ENCODE peak calls at places on chromosome X, in ten cellular contexts. K, O, S, W, V, T, C, R, A and F are unnamed samples.

GRCh38 chrX:142076633-142077032 is 128.5 kb downstream of the MAGEC2 start:
- DNase-seq in K (no peak), O (no peak), S (no peak), W (no peak), V (no peak), T (no peak), C (no peak), R (no peak), A (no peak), F (no peak)

GRCh38 chrX:39895228-39896110 is 202.3 kb downstream of the BCOR start:
- DNase-seq in K (no peak), O (no peak), S (no peak), W (no peak), V (no peak), T (no peak), C (no peak), R (no peak), A (no peak), F (no peak)

GRCh38 chrX:72545990-72546389 is 26.7 kb downstream of the HDAC8 start:
- DNase-seq in K (no peak), O (no peak), S (no peak), W (peak; percentile 18), V (no peak), T (no peak), C (no peak), R (no peak), A (peak; percentile 2), F (no peak)

GRCh38 chrX:5936438-5936837 is 292.2 kb downstream of the NLGN4X start:
- DNase-seq in K (no peak), O (peak; percentile 25), S (no peak), W (peak; percentile 55), V (no peak), T (no peak), C (no peak), R (peak; percentile 61), A (no peak), F (no peak)

GRCh38 chrX:109843963-109844751 is 111.1 kb upstream of the ACSL4 start:
- DNase-seq in K (no peak), O (no peak), S (no peak), W (peak; percentile 72), V (no peak), T (no peak), C (no peak), R (no peak), A (no peak), F (no peak)

GRCh38 chrX:149504226-149504914 is 736 bp downstream of the IDS start:
- DNase-seq in K (peak; percentile 67), O (peak; percentile 22), S (no peak), W (no peak), V (no peak), T (peak; percentile 63), C (no peak), R (peak; percentile 95), A (no peak), F (peak; percentile 80)

GRCh38 chrX:31708116-31708515 is 636.3 kb upstream of the FTHL17 start:
- DNase-seq in K (no peak), O (no peak), S (no peak), W (peak; percentile 13), V (no peak), T (no peak), C (no peak), R (no peak), A (no peak), F (no peak)

GRCh38 chrX:25427873-25428555 is 412.2 kb upstream of the ARX start:
- DNase-seq in K (no peak), O (no peak), S (no peak), W (no peak), V (peak; percentile 37), T (peak; percentile 27), C (no peak), R (peak; percentile 43), A (no peak), F (no peak)

GRCh38 chrX:70166601-70167590 is 10.4 kb upstream of the DGAT2L6 start:
- DNase-seq in K (no peak), O (no peak), S (peak; percentile 41), W (peak; percentile 78), V (no peak), T (no peak), C (no peak), R (no peak), A (peak; percentile 9), F (peak; percentile 63)

GRCh38 chrX:107674480-107675364 is 46.4 kb downstream of the PRPS1 start:
- DNase-seq in K (no peak), O (peak; percentile 88), S (no peak), W (peak; percentile 25), V (peak; percentile 80), T (peak; percentile 64), C (no peak), R (peak; percentile 70), A (no peak), F (no peak)

GRCh38 chrX:16465081-16465876 is 184.7 kb upstream of the S100G start:
- DNase-seq in K (no peak), O (no peak), S (no peak), W (peak; percentile 62), V (no peak), T (no peak), C (no peak), R (no peak), A (no peak), F (no peak)

DNA sequence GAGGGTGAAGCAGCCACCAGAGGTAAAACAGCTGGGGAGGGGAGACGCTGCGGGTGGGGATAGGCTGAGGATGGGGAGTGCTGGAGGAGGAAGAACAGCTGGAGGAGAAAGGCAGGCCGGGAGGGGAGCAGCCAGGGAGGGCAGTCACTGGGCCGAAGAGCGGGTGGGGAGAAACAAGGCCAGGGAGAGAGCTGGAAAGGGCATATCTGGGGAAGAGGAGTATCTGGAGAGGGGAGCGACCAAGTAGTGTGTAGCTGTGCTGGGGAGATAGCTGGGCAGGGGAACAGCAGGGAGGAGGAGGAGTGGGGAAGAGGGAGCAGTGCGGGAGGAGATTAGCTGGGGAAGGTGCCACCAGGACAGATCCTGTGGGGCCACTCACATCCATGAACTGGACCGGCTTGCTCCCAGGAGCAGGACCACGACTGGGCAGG is 2.7 kb downstream of the SLC38A5 start:
- DNase-seq in K (no peak), O (no peak), S (no peak), W (no peak), V (no peak), T (no peak), C (no peak), R (peak; percentile 14), A (no peak), F (peak; percentile 28)
- H3K4me3 ChIP-seq in K (no peak overlapping the region), O (peak overlapping the region; percentile 43), S (peak overlapping the region; percentile 80), W (peak overlapping the region; percentile 38), V (no peak overlapping the region), T (no peak overlapping the region), C (peak overlapping the region; percentile 60), R (no peak overlapping the region), A (peak overlapping the region; percentile 74), F (peak overlapping the region; percentile 69)

GRCh38 chrX:129747533-129747932 is 8.8 kb downstream of the XPNPEP2 start:
- DNase-seq in K (no peak), O (no peak), S (no peak), W (no peak), V (peak; percentile 13), T (no peak), C (no peak), R (no peak), A (no peak), F (no peak)

GRCh38 chrX:129741880-129742758 is 3.3 kb downstream of the XPNPEP2 start:
- DNase-seq in K (peak; percentile 81), O (no peak), S (no peak), W (no peak), V (no peak), T (no peak), C (peak; percentile 54), R (no peak), A (no peak), F (no peak)

GRCh38 chrX:129739591-129739990 is 812 bp downstream of the XPNPEP2 start:
- DNase-seq in K (no peak), O (no peak), S (no peak), W (no peak), V (no peak), T (no peak), C (no peak), R (no peak), A (no peak), F (no peak)

GRCh38 chrX:129744881-129745321 is 6.1 kb downstream of the XPNPEP2 start:
- DNase-seq in K (no peak), O (no peak), S (no peak), W (no peak), V (no peak), T (no peak), C (no peak), R (no peak), A (no peak), F (no peak)

DNA sequence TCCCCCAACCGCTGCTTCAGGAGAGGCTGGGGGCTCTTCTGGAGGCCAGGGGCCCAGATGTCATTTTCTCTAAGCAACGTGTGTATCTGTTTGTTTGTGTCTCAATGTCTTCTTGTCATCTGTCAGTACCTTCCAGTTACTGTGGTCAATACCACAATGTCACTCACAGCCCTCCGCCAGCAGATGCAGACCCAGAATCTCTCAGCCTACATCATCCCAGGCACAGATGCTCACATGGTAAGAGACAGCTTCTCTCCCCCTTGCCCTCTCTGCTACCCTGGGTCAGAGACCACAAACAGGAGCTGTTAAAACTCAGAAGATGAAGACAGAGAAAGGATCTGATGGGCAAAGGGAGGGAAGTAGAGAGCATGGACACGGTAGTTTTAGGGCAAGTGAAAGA is 5.1 kb downstream of the XPNPEP2 start:
- DNase-seq in K (no peak), O (no peak), S (no peak), W (no peak), V (no peak), T (no peak), C (no peak), R (no peak), A (no peak), F (no peak)
- H3K4me1 ChIP-seq in K (no peaks in the 10 kb centered on the region), O (no peaks in the 10 kb centered on the region), S (no peaks in the 10 kb centered on the region), W (no peaks in the 10 kb centered on the region), V (peaks cover 1% of the 10 kb centered on the region), T (no peaks in the 10 kb centered on the region), C (no peaks in the 10 kb centered on the region), R (no peaks in the 10 kb centered on the region), A (peaks cover 23% of the 10 kb centered on the region), F (no peaks in the 10 kb centered on the region)

GRCh38 chrX:120749141-120749846 is 119.4 kb upstream of the C1GALT1C1 start:
- DNase-seq in K (no peak), O (no peak), S (no peak), W (peak; percentile 45), V (no peak), T (peak; percentile 48), C (no peak), R (peak; percentile 50), A (no peak), F (no peak)
- H3K36me3 ChIP-seq in K (no peaks in the 10 kb centered on the region), O (no peaks in the 10 kb centered on the region), S (no peaks in the 10 kb centered on the region), W (no peaks in the 10 kb centered on the region), V (no peaks in the 10 kb centered on the region), T (no peaks in the 10 kb centered on the region), C (no peaks in the 10 kb centered on the region), R (no peaks in the 10 kb centered on the region), A (no peaks in the 10 kb centered on the region), F (no peaks in the 10 kb centered on the region)

DNA sequence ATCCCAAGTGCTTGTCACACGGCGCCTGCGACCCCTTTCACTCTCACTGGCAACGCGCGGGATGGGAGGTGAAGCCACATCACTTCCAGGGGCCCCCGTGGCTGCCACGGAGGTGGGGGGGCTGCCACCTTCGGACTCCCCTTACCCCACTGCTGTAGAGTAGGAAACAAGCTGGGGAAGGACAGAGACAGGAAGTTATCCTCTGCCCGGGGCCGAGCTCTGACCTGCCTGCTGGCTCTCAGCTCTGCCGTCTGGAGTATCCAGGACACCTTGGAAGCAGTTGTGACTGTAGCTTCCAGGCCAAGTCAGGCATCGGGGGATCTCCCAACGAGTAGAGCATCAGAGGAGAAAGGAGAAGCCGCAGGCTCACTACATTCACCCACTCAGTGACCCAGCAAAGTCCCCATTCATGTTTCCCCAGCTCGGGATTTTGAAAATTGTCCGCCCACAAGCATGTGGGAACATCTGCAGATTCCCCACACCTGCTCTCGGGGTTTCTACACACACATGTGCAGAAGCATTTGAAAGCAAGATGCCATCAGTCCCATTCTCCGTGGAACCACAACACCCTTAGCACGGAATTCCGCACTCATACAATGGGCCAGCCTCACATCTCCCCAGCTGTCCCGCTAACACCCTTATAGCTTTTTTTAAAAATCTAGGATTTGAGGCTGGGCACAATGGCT is 10.8 kb downstream of the PDZD4 start:
- DNase-seq in K (peak; percentile 55), O (no peak), S (no peak), W (no peak), V (peak; percentile 68), T (no peak), C (no peak), R (no peak), A (no peak), F (no peak)
- H3K4me3 ChIP-seq in K (peak overlapping the region; percentile 37), O (peak overlapping the region; percentile 57), S (no peak overlapping the region), W (no peak overlapping the region), V (no peak overlapping the region), T (no peak overlapping the region), C (peak overlapping the region; percentile 16), R (no peak overlapping the region), A (peak overlapping the region; percentile 55), F (peak overlapping the region; percentile 34)